ENCODE peak calls at places on chromosomes 1 and 21, in four cellular contexts. One of them, this sample, is unnamed. For H3K9me3, the result is how much of the 10 kb centered on the place peaks cover.

GRCh38 chr1:222331340-222331739 is 216.6 kb downstream of the HHIPL2 start:
- DNase-seq in transverse colon: no peak
- DNase-seq in psoas muscle: no peak
- DNase-seq in CD8-positive, alpha-beta T cell: no peak
- DNase-seq in this sample: no peak

GRCh38 chr1:14738235-14738634 is 139.8 kb downstream of the KAZN start:
- DNase-seq in psoas muscle: no peak
- DNase-seq in transverse colon: no peak
- DNase-seq in CD8-positive, alpha-beta T cell: no peak
- DNase-seq in this sample: no peak

GRCh38 chr1:201925301-201925567 is 21.1 kb downstream of the LMOD1 start:
- DNase-seq in transverse colon: no peak
- DNase-seq in CD8-positive, alpha-beta T cell: no peak
- DNase-seq in psoas muscle: no peak
- DNase-seq in this sample: no peak

GRCh38 chr1:43225168-43225567 is 44.6 kb upstream of the TMEM125 start:
- DNase-seq in psoas muscle: no peak
- DNase-seq in CD8-positive, alpha-beta T cell: no peak
- DNase-seq in transverse colon: no peak
- DNase-seq in this sample: no peak

GRCh38 chr1:201506573-201507567 is at the start of gene CSRP1:
- DNase-seq in CD8-positive, alpha-beta T cell: peak
- DNase-seq in psoas muscle: peak
- DNase-seq in transverse colon: peak
- DNase-seq in this sample: peak

GRCh38 chr1:183517401-183517800 is 45.1 kb downstream of the SMG7 start:
- DNase-seq in CD8-positive, alpha-beta T cell: no peak
- DNase-seq in psoas muscle: no peak
- DNase-seq in transverse colon: no peak
- DNase-seq in this sample: no peak

GRCh38 chr1:43706598-43707190 is 642 bp upstream of the ST3GAL3 start:
- DNase-seq in transverse colon: peak
- DNase-seq in psoas muscle: no peak
- DNase-seq in CD8-positive, alpha-beta T cell: no peak
- DNase-seq in this sample: peak

GRCh38 chr1:6827081-6827480 is 41.8 kb downstream of the CAMTA1 start:
- DNase-seq in psoas muscle: no peak
- DNase-seq in transverse colon: no peak
- DNase-seq in CD8-positive, alpha-beta T cell: no peak
- DNase-seq in this sample: no peak

GRCh38 chr1:199226163-199226562 is 587.3 kb downstream of the PTPRC start:
- DNase-seq in transverse colon: no peak
- DNase-seq in psoas muscle: no peak
- DNase-seq in CD8-positive, alpha-beta T cell: no peak
- DNase-seq in this sample: no peak

GRCh38 chr1:7145947-7146346 is 360.7 kb downstream of the CAMTA1 start:
- DNase-seq in CD8-positive, alpha-beta T cell: no peak
- DNase-seq in transverse colon: no peak
- DNase-seq in psoas muscle: no peak
- DNase-seq in this sample: no peak

GRCh38 chr1:44784094-44785026 is 3.6 kb downstream of the BEST4 start:
- DNase-seq in transverse colon: peak
- DNase-seq in psoas muscle: no peak
- DNase-seq in CD8-positive, alpha-beta T cell: no peak
- DNase-seq in this sample: no peak

GRCh38 chr1:6911229-6911941 is 126.1 kb downstream of the CAMTA1 start:
- DNase-seq in CD8-positive, alpha-beta T cell: no peak
- DNase-seq in transverse colon: no peak
- DNase-seq in psoas muscle: no peak
- DNase-seq in this sample: no peak

GRCh38 chr1:178953034-178953433 is 72.7 kb upstream of the FAM20B start:
- DNase-seq in psoas muscle: no peak
- DNase-seq in transverse colon: no peak
- DNase-seq in CD8-positive, alpha-beta T cell: no peak
- DNase-seq in this sample: no peak

GRCh38 chr21:38531610-38532009 is 33.3 kb upstream of the ERG start:
- DNase-seq in CD8-positive, alpha-beta T cell: no peak
- DNase-seq in psoas muscle: no peak
- DNase-seq in transverse colon: no peak
- DNase-seq in this sample: no peak

GRCh38 chr21:27813750-27814149 is 846.9 kb upstream of the ADAMTS5 start:
- DNase-seq in psoas muscle: no peak
- DNase-seq in CD8-positive, alpha-beta T cell: no peak
- DNase-seq in transverse colon: peak
- DNase-seq in this sample: peak
- H3K9me3 ChIP-seq in psoas muscle: under half
- H3K9me3 ChIP-seq in CD8-positive, alpha-beta T cell: under half
- H3K9me3 ChIP-seq in transverse colon: under half
- H3K9me3 ChIP-seq in this sample: under half

GRCh38 chr1:227661495-227661894 is 73.6 kb downstream of the JMJD4 start:
- DNase-seq in transverse colon: no peak
- DNase-seq in psoas muscle: no peak
- DNase-seq in CD8-positive, alpha-beta T cell: no peak
- DNase-seq in this sample: no peak
- H3K9me3 ChIP-seq in transverse colon: half or more
- H3K9me3 ChIP-seq in psoas muscle: half or more
- H3K9me3 ChIP-seq in CD8-positive, alpha-beta T cell: half or more
- H3K9me3 ChIP-seq in this sample: under half

GRCh38 chr1:247721222-247721621 is 4.8 kb upstream of the OR6F1 start:
- DNase-seq in psoas muscle: no peak
- DNase-seq in CD8-positive, alpha-beta T cell: no peak
- DNase-seq in transverse colon: no peak
- DNase-seq in this sample: no peak
- H3K9me3 ChIP-seq in psoas muscle: under half
- H3K9me3 ChIP-seq in CD8-positive, alpha-beta T cell: under half
- H3K9me3 ChIP-seq in transverse colon: under half
- H3K9me3 ChIP-seq in this sample: under half

GRCh38 chr1:49677706-49678105 is 346.0 kb downstream of the AGBL4 start:
- DNase-seq in transverse colon: no peak
- DNase-seq in CD8-positive, alpha-beta T cell: no peak
- DNase-seq in psoas muscle: no peak
- DNase-seq in this sample: no peak
- H3K9me3 ChIP-seq in transverse colon: under half
- H3K9me3 ChIP-seq in CD8-positive, alpha-beta T cell: under half
- H3K9me3 ChIP-seq in psoas muscle: under half
- H3K9me3 ChIP-seq in this sample: under half

GRCh38 chr1:13487143-13487868 is 26.5 kb downstream of the LRRC38 start:
- DNase-seq in psoas muscle: peak
- DNase-seq in CD8-positive, alpha-beta T cell: no peak
- DNase-seq in transverse colon: no peak
- DNase-seq in this sample: no peak

GRCh38 chr1:13478687-13479086 is 35.1 kb downstream of the LRRC38 start:
- DNase-seq in psoas muscle: no peak
- DNase-seq in transverse colon: no peak
- DNase-seq in CD8-positive, alpha-beta T cell: no peak
- DNase-seq in this sample: no peak

GRCh38 chr1:13479171-13479856 is 34.5 kb downstream of the LRRC38 start:
- DNase-seq in transverse colon: no peak
- DNase-seq in psoas muscle: no peak
- DNase-seq in CD8-positive, alpha-beta T cell: no peak
- DNase-seq in this sample: no peak

GRCh38 chr1:13482600-13482999 is 31.2 kb downstream of the LRRC38 start:
- DNase-seq in CD8-positive, alpha-beta T cell: no peak
- DNase-seq in psoas muscle: no peak
- DNase-seq in transverse colon: no peak
- DNase-seq in this sample: no peak

GRCh38 chr1:13483946-13484345 is 29.9 kb downstream of the LRRC38 start:
- DNase-seq in CD8-positive, alpha-beta T cell: no peak
- DNase-seq in psoas muscle: no peak
- DNase-seq in transverse colon: no peak
- DNase-seq in this sample: no peak
- H3K9me3 ChIP-seq in CD8-positive, alpha-beta T cell: under half
- H3K9me3 ChIP-seq in psoas muscle: under half
- H3K9me3 ChIP-seq in transverse colon: under half
- H3K9me3 ChIP-seq in this sample: under half

DNA sequence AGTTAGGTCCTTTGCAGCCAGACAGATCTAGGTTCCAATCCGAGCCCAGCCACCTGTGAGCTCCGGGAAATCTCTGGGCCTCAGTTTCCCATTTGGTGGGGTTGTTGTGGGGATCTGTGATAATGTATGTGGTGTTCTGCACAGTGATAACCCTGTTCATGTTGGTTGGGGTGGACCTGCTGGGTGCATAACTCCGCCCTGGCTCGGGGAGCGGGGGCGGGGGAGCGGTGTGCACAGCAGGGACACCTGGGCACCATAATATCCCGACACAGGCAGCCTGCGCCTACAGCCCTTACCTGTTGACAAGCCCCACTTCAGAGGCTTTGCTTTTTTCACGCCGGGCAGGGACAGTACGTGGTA is 48.0 kb upstream of the ACOT11 start:
- DNase-seq in psoas muscle: no peak
- DNase-seq in transverse colon: peak
- DNase-seq in CD8-positive, alpha-beta T cell: no peak
- DNase-seq in this sample: no peak
- H3K9me3 ChIP-seq in psoas muscle: under half
- H3K9me3 ChIP-seq in transverse colon: under half
- H3K9me3 ChIP-seq in CD8-positive, alpha-beta T cell: under half
- H3K9me3 ChIP-seq in this sample: under half

GRCh38 chr21:22399717-22400520 is 1401.7 kb downstream of the NCAM2 start:
- DNase-seq in CD8-positive, alpha-beta T cell: no peak
- DNase-seq in psoas muscle: no peak
- DNase-seq in transverse colon: no peak
- DNase-seq in this sample: no peak
- H3K9me3 ChIP-seq in CD8-positive, alpha-beta T cell: under half
- H3K9me3 ChIP-seq in psoas muscle: under half
- H3K9me3 ChIP-seq in transverse colon: under half
- H3K9me3 ChIP-seq in this sample: under half

GRCh38 chr1:80468356-80468755 is 1332.4 kb upstream of the ADGRL2 start:
- DNase-seq in transverse colon: no peak
- DNase-seq in psoas muscle: no peak
- DNase-seq in CD8-positive, alpha-beta T cell: no peak
- DNase-seq in this sample: no peak

GRCh38 chr1:80472145-80472544 is 1328.6 kb upstream of the ADGRL2 start:
- DNase-seq in transverse colon: no peak
- DNase-seq in psoas muscle: no peak
- DNase-seq in CD8-positive, alpha-beta T cell: no peak
- DNase-seq in this sample: no peak
- H3K9me3 ChIP-seq in transverse colon: under half
- H3K9me3 ChIP-seq in psoas muscle: under half
- H3K9me3 ChIP-seq in CD8-positive, alpha-beta T cell: under half
- H3K9me3 ChIP-seq in this sample: under half

GRCh38 chr21:7947422-7947821 is 2574.0 kb upstream of the TPTE start:
- DNase-seq in transverse colon: no peak
- DNase-seq in CD8-positive, alpha-beta T cell: no peak
- DNase-seq in psoas muscle: no peak
- DNase-seq in this sample: no peak
- H3K9me3 ChIP-seq in transverse colon: under half
- H3K9me3 ChIP-seq in CD8-positive, alpha-beta T cell: half or more
- H3K9me3 ChIP-seq in psoas muscle: half or more
- H3K9me3 ChIP-seq in this sample: under half

This sample was measured in colonic mucosa.